ENCODE peak calls at places on chromosome 20, in five cellular contexts. F is MM.1S, Z is uterus, R is GM23338, Y is GM10248. U is an unnamed sample.
A peak's percentile ranks its signal among the peaks of the same experiment; 100 is the strongest.

GRCh38 chr20:56631990-56632327 is 2.9 kb downstream of the TFAP2C start:
- DNase-seq in F (no peak), Z (no peak), R (no peak), Y (no peak), U (no peak)

GRCh38 chr20:19966840-19967239 is 50.3 kb upstream of the NAA20 start:
- DNase-seq in F (no peak), Z (no peak), R (no peak), Y (no peak), U (no peak)

GRCh38 chr20:47493175-47493953 is 8.3 kb upstream of the NCOA3 start:
- DNase-seq in F (peak; percentile 55), Z (peak; percentile 92), R (no peak), Y (no peak), U (no peak)

GRCh38 chr20:47466704-47467459 is 34.8 kb upstream of the NCOA3 start:
- DNase-seq in F (no peak), Z (no peak), R (no peak), Y (no peak), U (no peak)

GRCh38 chr20:21607971-21608735 is 94.3 kb upstream of the NKX2-2 start:
- DNase-seq in F (no peak), Z (no peak), R (no peak), Y (no peak), U (no peak)

GRCh38 chr20:39146394-39146793 is 184.2 kb downstream of the DHX35 start:
- DNase-seq in F (no peak), Z (no peak), R (peak; percentile 87), Y (no peak), U (no peak)

GRCh38 chr20:40230486-40230885 is 458.6 kb downstream of the MAFB start:
- DNase-seq in F (no peak), Z (no peak), R (no peak), Y (no peak), U (no peak)

GRCh38 chr20:35954907-35955251 is 577 bp upstream of the SCAND1 start:
- DNase-seq in F (peak; percentile 63), Z (no peak), R (no peak), Y (no peak), U (no peak)

GRCh38 chr20:2507875-2508630 is 662 bp downstream of the ZNF343 start:
- DNase-seq in F (no peak), Z (no peak), R (no peak), Y (peak; percentile 28), U (no peak)

GRCh38 chr20:47677314-47678129 is 107.8 kb downstream of the SULF2 start:
- DNase-seq in F (peak; percentile 13), Z (peak; percentile 59), R (peak; percentile 86), Y (peak; percentile 85), U (peak; percentile 78)

GRCh38 chr20:41631826-41632225 is 13.6 kb upstream of the CHD6 start:
- DNase-seq in F (no peak), Z (peak; percentile 38), R (no peak), Y (no peak), U (no peak)

GRCh38 chr20:57435498-57436222 is 44.5 kb downstream of the RBM38 start:
- DNase-seq in F (peak; percentile 55), Z (no peak), R (peak; percentile 63), Y (no peak), U (no peak)

GRCh38 chr20:47684306-47685080 is 100.8 kb downstream of the SULF2 start:
- DNase-seq in F (no peak), Z (no peak), R (no peak), Y (no peak), U (no peak)

GRCh38 chr20:5657190-5657872 is 92.9 kb upstream of the SHLD1 start:
- DNase-seq in F (no peak), Z (peak; percentile 51), R (no peak), Y (no peak), U (no peak)

GRCh38 chr20:9059931-9060330 is 9.0 kb upstream of the PLCB4 start:
- DNase-seq in F (no peak), Z (no peak), R (no peak), Y (no peak), U (no peak)

GRCh38 chr20:45967551-45968080 is 4.4 kb downstream of the ZNF335 start:
- DNase-seq in F (no peak), Z (no peak), R (no peak), Y (no peak), U (no peak)

GRCh38 chr20:16580127-16580526 is 6.9 kb upstream of the KIF16B start:
- DNase-seq in F (no peak), Z (no peak), R (no peak), Y (no peak), U (no peak)

DNA sequence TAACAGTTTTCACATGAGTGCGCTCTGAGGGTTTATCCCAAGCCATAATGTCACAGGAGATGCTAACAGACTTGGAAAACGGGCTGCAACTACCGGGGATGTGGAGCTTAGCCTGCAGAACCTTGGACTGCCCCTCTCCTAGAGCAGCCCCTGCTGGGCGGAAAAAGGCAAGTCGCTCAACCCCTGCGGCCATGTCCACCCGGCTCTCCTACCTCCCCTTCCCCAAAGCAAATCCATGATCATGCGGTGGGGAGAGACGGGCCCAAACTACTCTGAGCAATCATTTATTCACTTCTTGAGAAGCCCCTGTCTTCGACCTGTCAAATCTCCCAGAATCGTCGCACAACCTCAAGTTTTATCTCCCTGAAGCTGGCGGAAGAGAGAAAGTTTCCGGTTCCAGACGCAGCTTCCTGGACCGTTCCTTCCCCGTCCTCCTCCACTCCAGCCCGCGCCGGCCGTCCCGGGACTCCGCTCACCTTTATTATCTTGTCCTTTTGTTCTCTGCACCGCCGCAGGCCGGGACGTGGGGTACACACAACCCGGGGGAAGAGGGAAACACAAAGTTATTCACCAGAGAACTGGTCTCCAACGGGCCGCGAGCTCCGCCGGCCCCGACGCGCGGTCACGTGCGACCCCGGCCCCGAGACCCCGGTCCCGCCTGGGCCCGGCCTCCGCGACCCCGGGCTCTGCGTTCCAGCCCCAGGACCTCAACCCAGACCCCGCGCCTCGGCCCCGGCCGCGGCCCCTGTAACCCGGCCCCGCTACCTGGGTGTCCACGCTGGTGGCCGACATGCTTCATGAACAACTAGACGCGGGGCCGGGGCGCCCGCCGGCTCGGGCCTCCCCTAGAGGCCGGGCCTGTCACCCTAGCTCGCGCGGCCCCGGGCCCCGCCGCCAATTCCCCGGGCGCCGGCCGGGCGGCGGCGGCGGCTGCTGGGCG is 560 bp downstream of the YTHDF1 start:
- DNase-seq in F (peak; percentile 8), Z (no peak), R (peak; percentile 78), Y (peak; percentile 56), U (peak; percentile 47)
- TF ChIP-seq CTCF in F (peak; percentile 28), Z (no peak), R (peak; percentile 46), Y (peak; percentile 42), U (peak; percentile 33)

DNA sequence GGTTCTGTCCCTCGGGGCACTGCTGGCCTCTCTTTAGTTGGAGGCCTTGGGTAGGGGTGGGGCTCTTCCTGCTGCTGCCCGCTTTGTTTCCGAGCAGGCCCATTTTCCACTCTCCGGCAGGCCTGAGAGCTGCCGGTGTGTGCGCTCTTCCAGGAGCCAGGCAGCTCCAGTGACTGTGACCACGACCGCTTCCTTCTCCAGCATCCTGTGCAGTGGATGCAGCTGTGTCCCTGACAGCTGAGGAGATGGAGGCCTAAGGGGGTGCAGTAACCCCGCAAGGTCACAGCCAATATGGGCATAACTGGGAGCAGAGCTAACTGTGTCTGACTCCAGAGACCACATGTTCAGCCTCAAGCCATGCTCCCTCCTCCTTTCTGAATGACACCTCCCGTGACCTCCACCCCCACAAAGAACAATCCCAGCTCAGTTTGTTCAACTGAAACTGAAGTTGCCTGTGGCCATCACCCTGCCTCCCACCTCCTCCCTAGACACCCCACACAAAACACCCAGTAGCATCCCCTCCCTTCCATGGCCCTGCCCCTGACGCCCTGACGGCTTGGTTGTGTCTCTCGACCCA is 28.0 kb downstream of the SPATA2 start:
- DNase-seq in F (no peak), Z (no peak), R (no peak), Y (no peak), U (no peak)
- TF ChIP-seq CTCF in F (no peak), Z (no peak), R (no peak), Y (no peak), U (no peak)

GRCh38 chr20:33561981-33562601 is 72.2 kb downstream of the CBFA2T2 start:
- DNase-seq in F (no peak), Z (peak; percentile 94), R (peak; percentile 52), Y (no peak), U (no peak)
- TF ChIP-seq CTCF in F (no peak), Z (no peak), R (peak; percentile 3), Y (no peak), U (no peak)

GRCh38 chr20:142290-142689 is at the start of gene DEFB126:
- DNase-seq in F (no peak), Z (no peak), R (no peak), Y (no peak), U (no peak)

DNA sequence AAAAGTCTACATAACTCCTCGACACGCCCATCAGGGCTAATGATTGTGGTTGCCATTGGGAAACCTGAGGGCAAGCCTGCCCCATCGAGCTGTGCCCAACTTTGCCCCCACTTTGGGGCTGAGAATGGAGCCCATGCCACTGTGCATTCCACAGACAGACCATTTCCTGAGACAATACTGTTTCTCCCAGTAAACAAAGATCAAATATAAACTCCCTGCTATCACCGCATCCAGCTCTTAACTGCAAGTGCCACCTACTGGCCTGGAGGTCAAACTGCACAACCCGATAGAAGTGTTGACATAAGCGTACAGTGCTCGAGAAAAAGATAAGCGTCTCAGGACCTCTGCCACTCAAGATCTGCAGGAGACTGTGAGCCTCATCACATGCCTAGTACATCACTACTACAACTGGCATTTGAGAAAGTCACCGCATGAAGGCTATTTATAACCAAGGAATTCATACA is 4.7 kb upstream of the DEFB126 start:
- DNase-seq in F (peak; percentile 62), Z (no peak), R (peak; percentile 64), Y (no peak), U (no peak)
- TF ChIP-seq CTCF in F (peak; percentile 71), Z (no peak), R (peak; percentile 70), Y (no peak), U (no peak)

DNA sequence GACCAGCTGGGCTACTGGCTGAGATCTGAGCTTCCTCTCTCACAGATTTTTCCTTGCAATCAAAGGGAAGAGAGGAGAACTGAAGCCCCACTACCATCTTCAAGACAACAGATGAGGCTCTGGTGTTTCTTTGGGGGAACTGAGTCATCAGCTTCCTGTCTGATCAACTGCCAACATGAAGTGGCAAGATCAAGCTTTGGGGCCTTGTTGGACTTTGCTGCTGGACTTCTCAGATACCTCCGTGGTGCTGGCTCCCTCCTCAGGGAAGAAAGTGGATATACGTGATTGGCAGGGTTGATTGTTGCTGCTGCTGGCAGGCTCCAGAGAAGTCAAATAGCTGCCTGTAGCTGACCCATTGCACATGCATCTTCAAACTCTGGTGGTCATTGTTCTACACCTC is 3.6 kb upstream of the TOX2 start:
- DNase-seq in F (no peak), Z (no peak), R (peak; percentile 13), Y (no peak), U (no peak)
- TF ChIP-seq CTCF in F (peak; percentile 16), Z (no peak), R (peak; percentile 37), Y (no peak), U (no peak)

U was measured in nephron progenitor cell.